ENCODE peak calls at places on chromosomes 1 and 21, in five cellular contexts. G, Y, N, B and K are unnamed samples.

GRCh38 chr1:110615548-110616130 is 9.5 kb upstream of the KCNA2 start:
- DNase-seq in G (peak; percentile 70), Y (no peak), N (peak; percentile 60), B (peak; percentile 78), K (peak; percentile 66)

GRCh38 chr1:159915571-159916239 is 9.6 kb downstream of the TAGLN2 start:
- DNase-seq in G (no peak), Y (no peak), N (no peak), B (no peak), K (no peak)

GRCh38 chr1:245684111-245684510 is 529.3 kb downstream of the KIF26B start:
- DNase-seq in G (no peak), Y (no peak), N (no peak), B (no peak), K (no peak)

GRCh38 chr1:243234978-243235657 is 20.0 kb downstream of the CEP170 start:
- DNase-seq in G (no peak), Y (no peak), N (no peak), B (no peak), K (no peak)

GRCh38 chr21:17491716-17492414 is 21.0 kb upstream of the CXADR start:
- DNase-seq in G (no peak), Y (no peak), N (no peak), B (no peak), K (peak; percentile 26)

GRCh38 chr1:213519098-213519497 is 468.1 kb downstream of the RPS6KC1 start:
- DNase-seq in G (no peak), Y (no peak), N (peak; percentile 40), B (peak; percentile 38), K (no peak)

GRCh38 chr1:151596166-151596933 is 15.5 kb upstream of the SNX27 start:
- DNase-seq in G (peak; percentile 83), Y (no peak), N (peak; percentile 50), B (peak; percentile 56), K (no peak)

GRCh38 chr1:198079432-198079951 is 77.3 kb upstream of the NEK7 start:
- DNase-seq in G (peak; percentile 32), Y (no peak), N (no peak), B (no peak), K (no peak)

GRCh38 chr21:43892984-43893535 is 28.0 kb downstream of the AGPAT3 start:
- DNase-seq in G (no peak), Y (peak; percentile 21), N (no peak), B (no peak), K (no peak)

GRCh38 chr1:201912832-201913231 is 24.1 kb downstream of the SHISA4 start:
- DNase-seq in G (no peak), Y (no peak), N (no peak), B (no peak), K (no peak)

GRCh38 chr21:42635848-42636534 is 17.4 kb upstream of the PDE9A start:
- DNase-seq in G (no peak), Y (no peak), N (no peak), B (no peak), K (no peak)

GRCh38 chr1:181545385-181545784 is 62.1 kb downstream of the CACNA1E start:
- DNase-seq in G (no peak), Y (no peak), N (no peak), B (no peak), K (no peak)

GRCh38 chr1:33022650-33023200 is 14.0 kb downstream of the AK2 start:
- DNase-seq in G (no peak), Y (no peak), N (no peak), B (no peak), K (no peak)

GRCh38 chr1:79043506-79043905 is 37.0 kb upstream of the ADGRL4 start:
- DNase-seq in G (no peak), Y (no peak), N (no peak), B (no peak), K (no peak)

GRCh38 chr1:77036560-77036959 is 169.3 kb downstream of the ST6GALNAC5 start:
- DNase-seq in G (peak; percentile 11), Y (no peak), N (no peak), B (no peak), K (no peak)

GRCh38 chr1:95806171-95806570 is 572.2 kb downstream of the RWDD3 start:
- DNase-seq in G (no peak), Y (no peak), N (no peak), B (no peak), K (no peak)

GRCh38 chr1:232334811-232335210 is 295.1 kb downstream of the SIPA1L2 start:
- DNase-seq in G (no peak), Y (no peak), N (no peak), B (no peak), K (no peak)

GRCh38 chr1:110636149-110636935 is 30.2 kb upstream of the KCNA2 start:
- DNase-seq in G (no peak), Y (no peak), N (no peak), B (no peak), K (no peak)

GRCh38 chr1:154972517-154973343 is 1.8 kb upstream of the CKS1B start:
- DNase-seq in G (no peak), Y (no peak), N (peak; percentile 95), B (no peak), K (peak; percentile 80)

GRCh38 chr1:168535536-168535935 is 8.3 kb downstream of the XCL2 start:
- DNase-seq in G (no peak), Y (no peak), N (no peak), B (no peak), K (no peak)

GRCh38 chr1:41370225-41370624 is 9.0 kb downstream of the FOXO6 start:
- DNase-seq in G (no peak), Y (no peak), N (no peak), B (no peak), K (no peak)

GRCh38 chr1:204697893-204698292 is 12.4 kb upstream of the LRRN2 start:
- DNase-seq in G (no peak), Y (no peak), N (no peak), B (no peak), K (no peak)

GRCh38 chr1:10779201-10779600 is 17.2 kb downstream of the CASZ1 start:
- DNase-seq in G (no peak), Y (no peak), N (no peak), B (no peak), K (peak; percentile 83)

GRCh38 chr1:234912541-234913312 is 215.9 kb downstream of the TOMM20 start:
- DNase-seq in G (no peak), Y (no peak), N (no peak), B (no peak), K (no peak)

GRCh38 chr1:203669739-203670138 is 43.1 kb downstream of the ATP2B4 start:
- DNase-seq in G (no peak), Y (no peak), N (peak; percentile 73), B (no peak), K (peak; percentile 46)

GRCh38 chr1:247402099-247402706 is 13.8 kb upstream of the NLRP3 start:
- DNase-seq in G (no peak), Y (no peak), N (no peak), B (no peak), K (no peak)
- TF ChIP-seq ZBTB33 in G (no peak), Y (no peak), N (no peak), B (no peak), K (no peak)

GRCh38 chr21:33752260-33752659 is 110.0 kb downstream of the ITSN1 start:
- DNase-seq in G (no peak), Y (no peak), N (no peak), B (no peak), K (no peak)
- TF ChIP-seq ZBTB33 in G (no peak), Y (no peak), N (no peak), B (no peak), K (no peak)

DNA sequence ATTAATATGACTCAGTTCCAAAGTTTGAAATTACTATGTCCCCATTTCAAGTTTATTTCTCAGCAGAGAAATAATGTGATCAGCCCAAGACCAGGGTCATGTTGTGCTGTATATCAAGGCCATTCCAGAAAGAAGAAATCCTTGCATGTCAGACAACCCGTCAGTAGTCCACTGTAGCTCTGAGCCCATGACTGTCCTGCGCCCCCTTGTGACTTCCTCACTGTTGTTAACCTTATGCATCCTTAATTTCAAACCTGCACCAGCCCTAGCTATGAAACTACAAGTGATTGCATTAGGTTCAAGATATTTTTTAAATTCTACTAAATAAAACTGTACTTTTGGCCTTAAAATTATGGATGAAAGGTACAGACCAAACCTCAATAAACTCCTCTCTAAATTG is 133.0 kb downstream of the LRRC7 start:
- DNase-seq in G (no peak), Y (no peak), N (peak; percentile 13), B (no peak), K (peak; percentile 6)
- TF ChIP-seq ZBTB33 in G (no peak), Y (no peak), N (no peak), B (no peak), K (no peak)

GRCh38 chr1:167220537-167221125 is at the start of gene POU2F1:
- DNase-seq in G (peak; percentile 97), Y (peak; percentile 94), N (peak; percentile 95), B (peak; percentile 96), K (peak; percentile 96)

GRCh38 chr1:167219194-167219593 is 1.5 kb upstream of the POU2F1 start:
- DNase-seq in G (no peak), Y (no peak), N (no peak), B (no peak), K (no peak)

GRCh38 chr1:167219646-167220536 is 795 bp upstream of the POU2F1 start:
- DNase-seq in G (peak; percentile 71), Y (peak; percentile 48), N (peak; percentile 69), B (peak; percentile 73), K (peak; percentile 80)

GRCh38 chr1:167221804-167222610 is 1.3 kb downstream of the POU2F1 start:
- DNase-seq in G (peak; percentile 59), Y (peak; percentile 76), N (peak; percentile 78), B (peak; percentile 70), K (peak; percentile 54)

GRCh38 chr1:167221126-167221803 is 579 bp downstream of the POU2F1 start:
- DNase-seq in G (peak; percentile 55), Y (no peak), N (no peak), B (peak; percentile 65), K (no peak)
- TF ChIP-seq ZBTB33 in G (no peak), Y (no peak), N (no peak), B (no peak), K (no peak)

GRCh38 chr1:81650741-81651140 is 150.0 kb upstream of the ADGRL2 start:
- DNase-seq in G (no peak), Y (no peak), N (no peak), B (no peak), K (no peak)
- TF ChIP-seq ZBTB33 in G (no peak), Y (no peak), N (no peak), B (no peak), K (no peak)

GRCh38 chr1:25806418-25806817 is 6.4 kb downstream of the SELENON start:
- DNase-seq in G (no peak), Y (no peak), N (no peak), B (peak; percentile 49), K (no peak)
- TF ChIP-seq ZBTB33 in G (no peak), Y (no peak), N (no peak), B (no peak), K (no peak)